ENCODE peak calls at places on chromosomes 13 and 19, in ten cellular contexts. E is lower lobe of right lung, K is OCI-LY7, N is neural progenitor cell, R is BJ, L is mammary epithelial cell, Z is choroid plexus epithelial cell, H is cardiac muscle cell, X is body of pancreas, C is pancreas. M is an unnamed sample.

GRCh38 chr13:43331676-43332075 is 308.3 kb downstream of the DNAJC15 start:
- DNase-seq in H (peak; percentile 57), C (no peak), R (no peak), N (peak; percentile 24), Z (peak; percentile 18), X (no peak), L (no peak), E (no peak), K (no peak), M (no peak)

GRCh38 chr13:99303863-99304521 is 3.2 kb downstream of the GPR183 start:
- DNase-seq in X (no peak), C (no peak), L (no peak), E (no peak), Z (no peak), K (no peak), N (no peak), R (no peak), H (no peak), M (no peak)

GRCh38 chr19:22893855-22894270 is 61.8 kb downstream of the ZNF723 start:
- DNase-seq in R (no peak), X (no peak), E (no peak), Z (no peak), H (no peak), K (no peak), C (no peak), N (no peak), L (no peak), M (no peak)

GRCh38 chr19:7772752-7773291 is 9.8 kb downstream of the CLEC4M start:
- DNase-seq in L (peak; percentile 76), C (no peak), H (peak; percentile 80), E (no peak), K (no peak), R (no peak), Z (peak; percentile 29), N (no peak), X (no peak), M (no peak)

GRCh38 chr13:50731400-50731799 is 112.1 kb downstream of the DLEU7 start:
- DNase-seq in E (no peak), K (no peak), C (no peak), N (no peak), H (peak; percentile 75), R (no peak), Z (peak; percentile 83), L (peak; percentile 91), X (no peak), M (no peak)

GRCh38 chr13:97435297-97435682 is 1.3 kb downstream of the RAP2A start:
- DNase-seq in L (no peak), K (no peak), C (no peak), N (no peak), E (no peak), X (no peak), Z (no peak), R (no peak), H (no peak), M (no peak)

GRCh38 chr13:88707652-88708051 is 1036.5 kb downstream of the SLITRK5 start:
- DNase-seq in N (no peak), K (no peak), E (no peak), R (no peak), Z (no peak), L (no peak), C (no peak), H (no peak), X (no peak), M (no peak)

GRCh38 chr13:90197722-90198121 is 1149.8 kb upstream of the MIR17HG start:
- DNase-seq in N (no peak), L (peak; percentile 45), H (peak; percentile 40), K (no peak), C (no peak), Z (peak; percentile 52), E (no peak), R (no peak), X (no peak), M (no peak)

GRCh38 chr13:33262069-33262487 is 23.5 kb downstream of the STARD13 start:
- DNase-seq in H (no peak), R (no peak), C (no peak), K (no peak), E (no peak), Z (no peak), L (peak; percentile 91), N (peak; percentile 12), X (no peak), M (peak; percentile 32)

GRCh38 chr13:98992355-98992754 is 14.5 kb upstream of the DOCK9 start:
- DNase-seq in N (no peak), H (no peak), R (no peak), C (no peak), X (no peak), E (no peak), K (no peak), L (peak; percentile 62), Z (peak; percentile 33), M (no peak)

GRCh38 chr13:97261254-97262015 is 39.3 kb downstream of the MBNL2 start:
- DNase-seq in X (no peak), H (no peak), C (no peak), E (no peak), Z (no peak), N (no peak), R (no peak), L (no peak), K (no peak), M (no peak)

GRCh38 chr19:53867225-53868090 is at the start of gene MYADM:
- DNase-seq in Z (peak; percentile 99), X (peak; percentile 99), E (peak; percentile 99), H (peak; percentile 99), N (peak; percentile 100), L (peak; percentile 97), R (peak; percentile 95), C (peak; percentile 99), K (peak; percentile 97), M (peak; percentile 98)

GRCh38 chr13:75864718-75865117 is 228.6 kb downstream of the LMO7 start:
- DNase-seq in R (no peak), X (no peak), H (peak; percentile 68), C (no peak), Z (peak; percentile 96), N (no peak), L (peak; percentile 69), E (no peak), K (no peak), M (no peak)

GRCh38 chr13:42396901-42397670 is 125.1 kb downstream of the AKAP11 start:
- DNase-seq in H (no peak), X (no peak), E (no peak), R (no peak), C (no peak), N (no peak), L (peak; percentile 71), K (no peak), Z (no peak), M (no peak)

GRCh38 chr13:61466280-61466679 is 50.6 kb upstream of the PCDH20 start:
- DNase-seq in H (no peak), N (peak; percentile 18), C (no peak), E (no peak), X (no peak), Z (no peak), R (no peak), L (no peak), K (no peak), M (no peak)

GRCh38 chr13:112042496-112042895 is 24.5 kb upstream of the SOX1 start:
- DNase-seq in C (no peak), R (no peak), L (no peak), E (no peak), K (no peak), H (no peak), X (no peak), N (no peak), Z (no peak), M (no peak)

GRCh38 chr13:84366484-84366883 is 484.2 kb upstream of the SLITRK1 start:
- DNase-seq in H (peak; percentile 1), C (no peak), N (no peak), X (no peak), E (no peak), Z (peak; percentile 45), K (no peak), L (no peak), R (peak; percentile 50), M (no peak)

GRCh38 chr19:49801966-49802661 is 11.0 kb downstream of the FUZ start:
- DNase-seq in H (peak; percentile 93), X (peak; percentile 83), R (peak; percentile 29), L (no peak), E (no peak), C (peak; percentile 90), Z (peak; percentile 93), N (peak; percentile 84), K (no peak), M (peak; percentile 94)

GRCh38 chr13:20127563-20128458 is 33.0 kb downstream of the GJA3 start:
- DNase-seq in E (peak; percentile 80), N (peak; percentile 74), K (no peak), L (peak; percentile 18), H (peak; percentile 65), R (no peak), X (peak; percentile 78), Z (peak; percentile 44), C (peak; percentile 80), M (peak; percentile 72)

GRCh38 chr19:1608414-1609391 is 3.4 kb upstream of the UQCR11 start:
- DNase-seq in Z (peak; percentile 20), N (no peak), R (no peak), E (no peak), X (no peak), L (no peak), C (no peak), H (no peak), K (peak; percentile 49), M (no peak)
- H3K4me3 ChIP-seq in Z (no peak overlapping the region), N (no peak overlapping the region), R (no peak overlapping the region), E (peak overlapping the region; percentile 27), X (no peak overlapping the region), L (no peak overlapping the region), C (no peak overlapping the region), H (no peak overlapping the region), K (no peak overlapping the region), M (no peak overlapping the region)

DNA sequence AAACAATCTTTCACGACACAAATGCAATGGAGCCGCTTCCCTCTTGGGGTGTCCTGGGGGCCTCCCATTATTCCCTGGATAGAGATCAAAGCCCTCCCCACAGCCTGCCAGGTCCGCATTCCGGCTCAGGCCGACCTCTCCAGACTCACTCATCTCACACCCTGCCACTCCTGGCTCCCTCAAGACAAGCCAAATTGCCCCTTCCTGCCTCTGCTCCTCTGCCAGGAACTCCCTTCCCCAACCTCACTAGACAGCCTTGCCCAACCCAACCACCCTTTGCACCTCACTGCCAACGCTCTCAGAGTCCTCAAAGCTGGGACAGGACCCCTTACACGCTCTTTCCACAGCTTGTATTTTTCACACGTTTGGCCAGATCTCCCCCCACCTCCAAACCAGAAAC is 1.5 kb downstream of the ABHD17A start:
- DNase-seq in Z (no peak), K (peak; percentile 27), L (no peak), R (no peak), N (no peak), H (no peak), C (no peak), E (no peak), X (no peak), M (no peak)
- H3K4me3 ChIP-seq in Z (peak overlapping the region; percentile 88), K (peak overlapping the region; percentile 98), L (peak overlapping the region; percentile 90), R (peak overlapping the region; percentile 81), N (peak overlapping the region; percentile 73), H (peak overlapping the region; percentile 97), C (no peak overlapping the region), E (peak overlapping the region; percentile 97), X (no peak overlapping the region), M (peak overlapping the region; percentile 97)

GRCh38 chr19:38228491-38229439 is 4.7 kb upstream of the DPF1 start:
- DNase-seq in L (no peak), K (no peak), H (no peak), R (no peak), E (no peak), X (no peak), Z (no peak), N (peak; percentile 87), C (peak; percentile 33), M (no peak)
- H3K4me3 ChIP-seq in L (peak overlapping the region; percentile 26), K (peak overlapping the region; percentile 82), H (peak overlapping the region; percentile 56), R (peak overlapping the region; percentile 45), E (no peak overlapping the region), X (no peak overlapping the region), Z (peak overlapping the region; percentile 22), N (peak overlapping the region; percentile 78), C (no peak overlapping the region), M (peak overlapping the region; percentile 9)

GRCh38 chr19:38243279-38243673 is 12.9 kb downstream of the PPP1R14A start:
- DNase-seq in Z (no peak), N (no peak), R (no peak), H (no peak), K (no peak), C (no peak), E (no peak), X (no peak), L (no peak), M (no peak)
- H3K4me3 ChIP-seq in Z (no peak overlapping the region), N (no peak overlapping the region), R (no peak overlapping the region), H (no peak overlapping the region), K (peak overlapping the region; percentile 55), C (no peak overlapping the region), E (peak overlapping the region; percentile 29), X (no peak overlapping the region), L (no peak overlapping the region), M (peak overlapping the region; percentile 43)